ENCODE peak calls at places on chromosomes 6 and 20, in five cellular contexts. K, U, T, V and X are unnamed samples.

GRCh38 chr6:2768696-2769095 is 3.5 kb downstream of the WRNIP1 start:
- DNase-seq in K (no peak), U (no peak), T (no peak), V (no peak), X (no peak)

GRCh38 chr6:88304515-88304914 is 138.4 kb upstream of the CNR1 start:
- DNase-seq in K (no peak), U (no peak), T (no peak), V (no peak), X (no peak)

GRCh38 chr6:112337209-112337638 is 9.9 kb upstream of the RFPL4B start:
- DNase-seq in K (peak), U (peak), T (no peak), V (peak), X (peak)

GRCh38 chr6:815348-815738 is 122.4 kb upstream of the EXOC2 start:
- DNase-seq in K (peak), U (peak), T (no peak), V (peak), X (peak)

GRCh38 chr20:34643919-34644318 is 33.0 kb downstream of the PIGU start:
- DNase-seq in K (no peak), U (no peak), T (peak), V (no peak), X (no peak)

GRCh38 chr6:22117663-22118062 is 179.2 kb downstream of the PRL start:
- DNase-seq in K (no peak), U (no peak), T (no peak), V (no peak), X (no peak)

GRCh38 chr6:5085638-5086293 is 625 bp downstream of the PPP1R3G start:
- DNase-seq in K (peak), U (no peak), T (no peak), V (peak), X (peak)

GRCh38 chr6:136738178-136739057 is 53.9 kb downstream of the MAP3K5 start:
- DNase-seq in K (no peak), U (no peak), T (no peak), V (no peak), X (peak)

GRCh38 chr20:57649617-57650015 is 29.4 kb upstream of the ZBP1 start:
- DNase-seq in K (no peak), U (no peak), T (no peak), V (no peak), X (no peak)

GRCh38 chr6:157059781-157060180 is 263.5 kb downstream of the TMEM242 start:
- DNase-seq in K (no peak), U (no peak), T (no peak), V (no peak), X (peak)

GRCh38 chr6:72954736-72955135 is 270.6 kb downstream of the KHDC1L start:
- DNase-seq in K (no peak), U (no peak), T (no peak), V (no peak), X (no peak)